ENCODE peak calls at places on chromosomes 4 and X, in five cellular contexts. U, X, M, N and Q are unnamed samples.

GRCh38 chr4:159075531-159075932 is 27.3 kb upstream of the RAPGEF2 start:
- DNase-seq in U (peak; percentile 73), X (peak; percentile 54), M (no peak), N (no peak), Q (no peak)

GRCh38 chrX:40877869-40878268 is 142.5 kb upstream of the MED14 start:
- DNase-seq in U (no peak), X (no peak), M (peak; percentile 2), N (no peak), Q (no peak)

GRCh38 chrX:37976153-37976552 is 30.2 kb upstream of the SYTL5 start:
- DNase-seq in U (no peak), X (no peak), M (no peak), N (no peak), Q (no peak)

GRCh38 chrX:17527135-17527701 is 152.2 kb downstream of the NHS start:
- DNase-seq in U (no peak), X (no peak), M (peak; percentile 5), N (peak; percentile 61), Q (no peak)

GRCh38 chr4:94931626-94932025 is 173.9 kb downstream of the BMPR1B start:
- DNase-seq in U (no peak), X (no peak), M (no peak), N (no peak), Q (no peak)

GRCh38 chr4:122831515-122832196 is 5.0 kb downstream of the FGF2 start:
- DNase-seq in U (no peak), X (no peak), M (peak; percentile 58), N (no peak), Q (no peak)

GRCh38 chrX:68084765-68085164 is 348.5 kb downstream of the OPHN1 start:
- DNase-seq in U (no peak), X (peak; percentile 52), M (no peak), N (no peak), Q (no peak)

GRCh38 chr4:173448919-173449641 is 50.2 kb upstream of the SCRG1 start:
- DNase-seq in U (no peak), X (no peak), M (no peak), N (no peak), Q (peak; percentile 2)

GRCh38 chr4:55959655-55960054 is 10.9 kb downstream of the CEP135 start:
- DNase-seq in U (no peak), X (no peak), M (no peak), N (no peak), Q (no peak)

GRCh38 chr4:121140712-121141111 is 23.4 kb downstream of the TNIP3 start:
- DNase-seq in U (no peak), X (peak; percentile 72), M (peak; percentile 29), N (no peak), Q (peak; percentile 8)

GRCh38 chr4:105197777-105198176 is 51.1 kb downstream of the TET2 start:
- DNase-seq in U (no peak), X (no peak), M (no peak), N (no peak), Q (no peak)

GRCh38 chr4:37584087-37584486 is 102.1 kb downstream of the RELL1 start:
- DNase-seq in U (no peak), X (no peak), M (peak; percentile 27), N (peak; percentile 58), Q (no peak)

GRCh38 chr4:74428278-74428677 is 16.7 kb upstream of the AREG start:
- DNase-seq in U (no peak), X (no peak), M (no peak), N (no peak), Q (no peak)

GRCh38 chrX:155864655-155865054 is 16.5 kb upstream of the VAMP7 start:
- DNase-seq in U (no peak), X (no peak), M (no peak), N (no peak), Q (peak; percentile 9)

GRCh38 chr4:140296871-140297570 is 76.4 kb upstream of the SCOC start:
- DNase-seq in U (no peak), X (no peak), M (peak; percentile 34), N (no peak), Q (no peak)

GRCh38 chr4:99074816-99075215 is 13.8 kb downstream of the ADH5 start:
- DNase-seq in U (no peak), X (no peak), M (no peak), N (no peak), Q (no peak)

GRCh38 chrX:134807039-134807729 is 148.9 kb upstream of the PLAC1 start:
- DNase-seq in U (peak; percentile 51), X (peak; percentile 85), M (peak; percentile 86), N (peak; percentile 92), Q (peak; percentile 74)

GRCh38 chr4:2827071-2827873 is 16.4 kb upstream of the ADD1 start:
- DNase-seq in U (no peak), X (no peak), M (no peak), N (no peak), Q (no peak)

GRCh38 chr4:149344436-149344835 is 471.2 kb downstream of the IQCM start:
- DNase-seq in U (peak; percentile 54), X (peak; percentile 9), M (no peak), N (no peak), Q (peak; percentile 4)

GRCh38 chr4:89572224-89572858 is 264.6 kb downstream of the SNCA start:
- DNase-seq in U (no peak), X (no peak), M (peak; percentile 26), N (no peak), Q (no peak)

GRCh38 chr4:69322055-69322454 is 41.8 kb downstream of the UGT2B28 start:
- DNase-seq in U (peak; percentile 29), X (peak; percentile 3), M (no peak), N (no peak), Q (no peak)

GRCh38 chr4:114264877-114265291 is 285.4 kb upstream of the ARSJ start:
- DNase-seq in U (no peak), X (no peak), M (no peak), N (no peak), Q (no peak)

GRCh38 chr4:53805291-53805690 is 214.0 kb upstream of the LNX1 start:
- DNase-seq in U (no peak), X (no peak), M (no peak), N (no peak), Q (no peak)

GRCh38 chr4:81919238-81919637 is 447.5 kb upstream of the RASGEF1B start:
- DNase-seq in U (no peak), X (peak; percentile 22), M (no peak), N (no peak), Q (no peak)